ENCODE peak calls at places on chromosomes 2 and 18, in five cellular contexts. N is NCI-H1092 treated with DMSO at 0.1 percent for 48 hours; U is retina; A is stimulated activated CD4-positive, alpha-beta T cell treated with anti-CD3 and anti-CD28 coated beads, Interleukin-4, amount 100 ng/mL, for 4 hours; J is B cell. R is an unnamed sample.

GRCh38 chr2:55047677-55048299 is 2.5 kb downstream of the RTN4 start:
- DNase-seq in N (no peak), U (peak), A (no peak), J (no peak), R (no peak)

GRCh38 chr2:195404650-195405049 is 252.4 kb upstream of the SLC39A10 start:
- DNase-seq in N (no peak), U (no peak), A (no peak), J (no peak), R (no peak)

GRCh38 chr2:231680992-231681852 is 27.1 kb upstream of the PTMA start:
- DNase-seq in N (no peak), U (peak), A (no peak), J (no peak), R (peak)

GRCh38 chr2:70984576-70985282 is 6.3 kb downstream of the ANKRD53 start:
- DNase-seq in N (no peak), U (peak), A (peak), J (peak), R (no peak)

GRCh38 chr2:63012541-63012940 is 38.1 kb upstream of the OTX1 start:
- DNase-seq in N (no peak), U (no peak), A (no peak), J (no peak), R (no peak)

GRCh38 chr18:3706279-3707097 is 256.5 kb downstream of the TGIF1 start:
- DNase-seq in N (no peak), U (no peak), A (no peak), J (no peak), R (no peak)

GRCh38 chr2:233210843-233211600 is 40.5 kb upstream of the ATG16L1 start:
- DNase-seq in N (no peak), U (no peak), A (no peak), J (no peak), R (no peak)

GRCh38 chr2:204022550-204022949 is 86.0 kb downstream of the ICOS start:
- DNase-seq in N (no peak), U (no peak), A (no peak), J (no peak), R (no peak)

GRCh38 chr18:49723648-49724180 is 89.6 kb downstream of the ACAA2 start:
- DNase-seq in N (no peak), U (no peak), A (no peak), J (no peak), R (no peak)

GRCh38 chr18:23994361-23994902 is 20.1 kb upstream of the TTC39C start:
- DNase-seq in N (peak), U (peak), A (peak), J (no peak), R (peak)

GRCh38 chr2:66733361-66733760 is 298.4 kb downstream of the MEIS1 start:
- DNase-seq in N (no peak), U (no peak), A (no peak), J (no peak), R (no peak)

GRCh38 chr2:11618708-11619062 is 51.3 kb downstream of the NTSR2 start:
- DNase-seq in N (no peak), U (no peak), A (no peak), J (no peak), R (no peak)

GRCh38 chr2:173614265-173614930 is 259.7 kb downstream of the CDCA7 start:
- DNase-seq in N (no peak), U (no peak), A (no peak), J (no peak), R (no peak)

GRCh38 chr2:224072541-224073188 is 33.6 kb upstream of the SERPINE2 start:
- DNase-seq in N (no peak), U (no peak), A (no peak), J (no peak), R (no peak)

GRCh38 chr18:42047721-42048120 is 92.7 kb downstream of the PIK3C3 start:
- DNase-seq in N (no peak), U (no peak), A (no peak), J (no peak), R (no peak)

GRCh38 chr2:28406276-28407096 is 13.8 kb downstream of the FOSL2 start:
- DNase-seq in N (no peak), U (no peak), A (peak), J (no peak), R (no peak)

GRCh38 chr2:60317831-60318230 is 235.6 kb downstream of the BCL11A start:
- DNase-seq in N (no peak), U (peak), A (no peak), J (peak), R (no peak)

GRCh38 chr2:15560404-15560987 is 638 bp downstream of the NBAS start:
- DNase-seq in N (peak), U (peak), A (no peak), J (no peak), R (peak)

GRCh38 chr2:56460508-56460907 is 276.7 kb downstream of the CCDC85A start:
- DNase-seq in N (no peak), U (no peak), A (no peak), J (no peak), R (no peak)

GRCh38 chr18:59783138-59783537 is 85.9 kb upstream of the CCBE1 start:
- DNase-seq in N (peak), U (peak), A (no peak), J (no peak), R (peak)

GRCh38 chr2:120564213-120565094 is 171.2 kb upstream of the GLI2 start:
- DNase-seq in N (peak), U (no peak), A (no peak), J (no peak), R (peak)

GRCh38 chr2:130391872-130392670 is 36.2 kb downstream of the PTPN18 start:
- DNase-seq in N (peak), U (no peak), A (no peak), J (no peak), R (no peak)

GRCh38 chr2:230012242-230012884 is 56.4 kb downstream of the SLC16A14 start:
- DNase-seq in N (no peak), U (no peak), A (no peak), J (no peak), R (no peak)

GRCh38 chr18:10971717-10972116 is 177.7 kb downstream of the PIEZO2 start:
- DNase-seq in N (no peak), U (no peak), A (no peak), J (no peak), R (no peak)

GRCh38 chr18:28078298-28078697 is 98.6 kb downstream of the CDH2 start:
- DNase-seq in N (no peak), U (no peak), A (no peak), J (no peak), R (no peak)

GRCh38 chr2:26281226-26281625 is 36.5 kb downstream of the HADHB start:
- DNase-seq in N (no peak), U (no peak), A (no peak), J (no peak), R (peak)

GRCh38 chr18:46096651-46097300 is 1.3 kb downstream of the ATP5F1A start:
- DNase-seq in N (peak), U (peak), A (no peak), J (no peak), R (no peak)

GRCh38 chr2:82837588-82838304 is 1621.3 kb downstream of the SUCLG1 start:
- DNase-seq in N (no peak), U (no peak), A (no peak), J (no peak), R (no peak)

GRCh38 chr18:48667276-48668254 is 128.7 kb downstream of the CTIF start:
- DNase-seq in N (peak), U (peak), A (no peak), J (peak), R (no peak)

GRCh38 chr18:62616331-62616805 is 93.5 kb downstream of the ZCCHC2 start:
- DNase-seq in N (no peak), U (no peak), A (no peak), J (no peak), R (no peak)

GRCh38 chr2:15930589-15931513 is 9.5 kb upstream of the MYCN start:
- DNase-seq in N (no peak), U (no peak), A (no peak), J (no peak), R (no peak)

GRCh38 chr2:201858781-201859180 is 52.4 kb downstream of the CDK15 start:
- DNase-seq in N (no peak), U (peak), A (peak), J (no peak), R (no peak)

GRCh38 chr18:59961086-59961485 is 61.3 kb downstream of the PMAIP1 start:
- DNase-seq in N (no peak), U (no peak), A (no peak), J (peak), R (peak)

GRCh38 chr2:47262657-47263056 is 107.5 kb upstream of the STPG4 start:
- DNase-seq in N (no peak), U (no peak), A (no peak), J (no peak), R (no peak)

GRCh38 chr2:100767810-100768806 is 51.8 kb upstream of the NPAS2 start:
- DNase-seq in N (no peak), U (no peak), A (no peak), J (no peak), R (no peak)